ENCODE peak calls at places on chromosomes 16 and 17, in six cellular contexts. V is heart right ventricle; F is neural progenitor cell; C is stimulated activated CD8-positive, alpha-beta memory T cell treated with anti-CD3 and anti-CD28 coated beads, Interleukin-12 subunit alpha, Interleukin-12 subunit beta, amount 100 ng/mL, for 4 hours; Y is activated T-cell treated with anti-CD3 and anti-CD28 coated beads for 1 hour; L is activated CD8-positive, alpha-beta memory T cell treated with anti-CD3 and anti-CD28 coated beads for 1 hour. K is an unnamed sample.

GRCh38 chr17:17947309-17947708 is 24.9 kb downstream of the TOM1L2 start:
- DNase-seq in V (no peak), F (no peak), C (no peak), Y (no peak), L (no peak), K (no peak)

GRCh38 chr17:77456271-77456950 is 315.6 kb downstream of the SEC14L1 start:
- DNase-seq in V (no peak), F (no peak), C (no peak), Y (no peak), L (no peak), K (no peak)

GRCh38 chr16:56851671-56852400 is 13.2 kb upstream of the SLC12A3 start:
- DNase-seq in V (no peak), F (peak), C (no peak), Y (no peak), L (no peak), K (peak)

GRCh38 chr17:61538480-61538879 is 52.5 kb downstream of the NACA2 start:
- DNase-seq in V (no peak), F (no peak), C (no peak), Y (no peak), L (no peak), K (no peak)

GRCh38 chr16:22216191-22216831 is 10.2 kb downstream of the EEF2K start:
- DNase-seq in V (no peak), F (no peak), C (no peak), Y (no peak), L (no peak), K (peak)

GRCh38 chr17:77140878-77141767 is at the start of gene SEC14L1:
- DNase-seq in V (peak), F (peak), C (peak), Y (peak), L (no peak), K (peak)

GRCh38 chr16:49603956-49604355 is 230.4 kb downstream of the C16orf78 start:
- DNase-seq in V (no peak), F (no peak), C (no peak), Y (no peak), L (no peak), K (no peak)

GRCh38 chr16:50612849-50613198 is 64.6 kb downstream of the NKD1 start:
- DNase-seq in V (no peak), F (no peak), C (no peak), Y (no peak), L (no peak), K (no peak)

GRCh38 chr16:9092963-9093477 is 1.6 kb downstream of the HAPSTR1 start:
- DNase-seq in V (peak), F (peak), C (no peak), Y (peak), L (no peak), K (peak)

GRCh38 chr16:2159052-2159838 is 3.7 kb downstream of the TRAF7 start:
- DNase-seq in V (peak), F (peak), C (no peak), Y (no peak), L (no peak), K (no peak)

GRCh38 chr17:78268960-78269892 is 37.8 kb downstream of the TMEM235 start:
- DNase-seq in V (no peak), F (peak), C (no peak), Y (no peak), L (no peak), K (no peak)

GRCh38 chr17:48611681-48612455 is 1.1 kb upstream of the HOXB7 start:
- DNase-seq in V (no peak), F (peak), C (no peak), Y (no peak), L (no peak), K (no peak)

GRCh38 chr17:31067699-31068184 is 27.0 kb upstream of the NF1 start:
- DNase-seq in V (no peak), F (no peak), C (no peak), Y (no peak), L (no peak), K (peak)

GRCh38 chr16:2687531-2688308 is 5.4 kb downstream of the KCTD5 start:
- DNase-seq in V (no peak), F (no peak), C (no peak), Y (no peak), L (no peak), K (no peak)

GRCh38 chr17:42247734-42248133 is 28.5 kb downstream of the STAT5B start:
- DNase-seq in V (no peak), F (no peak), C (no peak), Y (no peak), L (no peak), K (peak)

GRCh38 chr17:3813171-3813570 is 12.2 kb upstream of the ITGAE start:
- DNase-seq in V (no peak), F (no peak), C (no peak), Y (no peak), L (no peak), K (no peak)

GRCh38 chr16:73527191-73527590 is 479.3 kb upstream of the ZFHX3 start:
- DNase-seq in V (no peak), F (no peak), C (no peak), Y (no peak), L (no peak), K (no peak)

GRCh38 chr16:14458576-14458975 is 171.5 kb downstream of the PARN start:
- DNase-seq in V (no peak), F (peak), C (no peak), Y (no peak), L (no peak), K (no peak)

GRCh38 chr17:61504697-61505096 is 52.5 kb downstream of the TBX4 start:
- DNase-seq in V (no peak), F (no peak), C (no peak), Y (no peak), L (no peak), K (peak)

GRCh38 chr16:73094371-73094770 is 46.4 kb upstream of the ZFHX3 start:
- DNase-seq in V (no peak), F (no peak), C (no peak), Y (no peak), L (no peak), K (no peak)

GRCh38 chr16:47977802-47978201 is 178.0 kb downstream of the ABCC12 start:
- DNase-seq in V (no peak), F (peak), C (no peak), Y (no peak), L (no peak), K (no peak)

GRCh38 chr17:47929218-47930000 is 12.0 kb upstream of the PNPO start:
- DNase-seq in V (no peak), F (no peak), C (no peak), Y (no peak), L (no peak), K (no peak)

GRCh38 chr16:79328327-79329162 is 272.0 kb downstream of the MAF start:
- DNase-seq in V (no peak), F (peak), C (no peak), Y (no peak), L (no peak), K (no peak)

GRCh38 chr16:70465999-70466811 is 11.8 kb downstream of the FCSK start:
- DNase-seq in V (no peak), F (no peak), C (no peak), Y (no peak), L (no peak), K (no peak)

K was measured in ELR.